ENCODE peak calls at places on chromosomes 4 and X, in ten cellular contexts. One of them, this sample, is unnamed.

GRCh38 chr4:78056265-78057129 is 626 bp upstream of the FRAS1 start:
- DNase-seq in heart left ventricle: peak
- DNase-seq in germinal center: peak
- DNase-seq in WTC11: peak
- DNase-seq in activated T-cell treated with anti-CD3 and anti-CD28 coated beads for 1 hour: no peak
- DNase-seq in psoas muscle: peak
- DNase-seq in ELR: peak
- DNase-seq in D341Med: peak
- DNase-seq in right atrium auricular region: peak
- DNase-seq in caudate nucleus: peak
- DNase-seq in this sample: peak

GRCh38 chr4:55351824-55352223 is 5.8 kb downstream of the SRD5A3 start:
- DNase-seq in right atrium auricular region: no peak
- DNase-seq in heart left ventricle: no peak
- DNase-seq in caudate nucleus: no peak
- DNase-seq in psoas muscle: no peak
- DNase-seq in activated T-cell treated with anti-CD3 and anti-CD28 coated beads for 1 hour: no peak
- DNase-seq in ELR: no peak
- DNase-seq in germinal center: no peak
- DNase-seq in WTC11: no peak
- DNase-seq in D341Med: no peak
- DNase-seq in this sample: no peak

GRCh38 chr4:3442959-3443749 is 1.4 kb downstream of the HGFAC start:
- DNase-seq in right atrium auricular region: no peak
- DNase-seq in heart left ventricle: peak
- DNase-seq in D341Med: peak
- DNase-seq in caudate nucleus: no peak
- DNase-seq in ELR: peak
- DNase-seq in activated T-cell treated with anti-CD3 and anti-CD28 coated beads for 1 hour: peak
- DNase-seq in germinal center: peak
- DNase-seq in WTC11: peak
- DNase-seq in psoas muscle: peak
- DNase-seq in this sample: peak

GRCh38 chr4:6288871-6289270 is 19.2 kb downstream of the WFS1 start:
- DNase-seq in heart left ventricle: no peak
- DNase-seq in WTC11: no peak
- DNase-seq in germinal center: no peak
- DNase-seq in right atrium auricular region: no peak
- DNase-seq in caudate nucleus: no peak
- DNase-seq in D341Med: no peak
- DNase-seq in ELR: no peak
- DNase-seq in activated T-cell treated with anti-CD3 and anti-CD28 coated beads for 1 hour: no peak
- DNase-seq in psoas muscle: no peak
- DNase-seq in this sample: no peak

GRCh38 chr4:145681956-145682355 is 2.0 kb downstream of the C4orf51 start:
- DNase-seq in ELR: peak
- DNase-seq in germinal center: no peak
- DNase-seq in heart left ventricle: no peak
- DNase-seq in caudate nucleus: no peak
- DNase-seq in D341Med: no peak
- DNase-seq in WTC11: no peak
- DNase-seq in right atrium auricular region: no peak
- DNase-seq in activated T-cell treated with anti-CD3 and anti-CD28 coated beads for 1 hour: no peak
- DNase-seq in psoas muscle: no peak
- DNase-seq in this sample: no peak

GRCh38 chr4:128483816-128484215 is 196.2 kb upstream of the PGRMC2 start:
- DNase-seq in ELR: no peak
- DNase-seq in right atrium auricular region: no peak
- DNase-seq in D341Med: no peak
- DNase-seq in germinal center: no peak
- DNase-seq in WTC11: no peak
- DNase-seq in heart left ventricle: no peak
- DNase-seq in caudate nucleus: no peak
- DNase-seq in psoas muscle: no peak
- DNase-seq in activated T-cell treated with anti-CD3 and anti-CD28 coated beads for 1 hour: no peak
- DNase-seq in this sample: no peak

GRCh38 chr4:113885291-113885690 is 94.2 kb downstream of the ARSJ start:
- DNase-seq in heart left ventricle: no peak
- DNase-seq in activated T-cell treated with anti-CD3 and anti-CD28 coated beads for 1 hour: no peak
- DNase-seq in WTC11: no peak
- DNase-seq in right atrium auricular region: no peak
- DNase-seq in germinal center: no peak
- DNase-seq in caudate nucleus: no peak
- DNase-seq in D341Med: no peak
- DNase-seq in psoas muscle: no peak
- DNase-seq in ELR: no peak
- DNase-seq in this sample: no peak

GRCh38 chr4:3493720-3494492 is 30.8 kb downstream of the DOK7 start:
- DNase-seq in activated T-cell treated with anti-CD3 and anti-CD28 coated beads for 1 hour: no peak
- DNase-seq in psoas muscle: no peak
- DNase-seq in caudate nucleus: no peak
- DNase-seq in heart left ventricle: no peak
- DNase-seq in germinal center: no peak
- DNase-seq in WTC11: no peak
- DNase-seq in D341Med: no peak
- DNase-seq in ELR: no peak
- DNase-seq in right atrium auricular region: no peak
- DNase-seq in this sample: no peak

GRCh38 chr4:127809173-127809800 is 27.2 kb downstream of the HSPA4L start:
- DNase-seq in psoas muscle: no peak
- DNase-seq in D341Med: peak
- DNase-seq in WTC11: no peak
- DNase-seq in caudate nucleus: no peak
- DNase-seq in ELR: peak
- DNase-seq in right atrium auricular region: no peak
- DNase-seq in heart left ventricle: no peak
- DNase-seq in germinal center: no peak
- DNase-seq in activated T-cell treated with anti-CD3 and anti-CD28 coated beads for 1 hour: no peak
- DNase-seq in this sample: no peak

GRCh38 chrX:63434665-63435064 is 83.5 kb upstream of the SPIN4 start:
- DNase-seq in heart left ventricle: no peak
- DNase-seq in D341Med: no peak
- DNase-seq in ELR: peak
- DNase-seq in caudate nucleus: no peak
- DNase-seq in psoas muscle: no peak
- DNase-seq in germinal center: no peak
- DNase-seq in WTC11: peak
- DNase-seq in activated T-cell treated with anti-CD3 and anti-CD28 coated beads for 1 hour: no peak
- DNase-seq in right atrium auricular region: no peak
- DNase-seq in this sample: no peak

GRCh38 chr4:118076958-118077766 is 42.9 kb downstream of the NDST3 start:
- DNase-seq in D341Med: peak
- DNase-seq in activated T-cell treated with anti-CD3 and anti-CD28 coated beads for 1 hour: no peak
- DNase-seq in psoas muscle: no peak
- DNase-seq in germinal center: no peak
- DNase-seq in heart left ventricle: peak
- DNase-seq in caudate nucleus: no peak
- DNase-seq in WTC11: peak
- DNase-seq in right atrium auricular region: no peak
- DNase-seq in ELR: peak
- DNase-seq in this sample: peak

This sample was measured in right lobe of liver.